ENCODE peak calls at places on chromosomes 5 and 9, in seven cellular contexts. E is PC-3, W is K562, X is H9, C is mammary epithelial cell, T is H1, N is endothelial cell of umbilical vein. A is an unnamed sample.

GRCh38 chr5:116766470-116766947 is 191.9 kb upstream of the SEMA6A start:
- DNase-seq in E (peak; percentile 32), W (peak; percentile 31), X (no peak), C (peak; percentile 98), T (no peak), N (no peak), A (no peak)

GRCh38 chr5:80406980-80407734 is 707 bp upstream of the ZFYVE16 start:
- DNase-seq in E (no peak), W (peak; percentile 30), X (no peak), C (peak; percentile 12), T (no peak), N (no peak), A (peak; percentile 22)

GRCh38 chr5:95760291-95761191 is 29.4 kb downstream of the RHOBTB3 start:
- DNase-seq in E (peak; percentile 49), W (no peak), X (no peak), C (peak; percentile 65), T (no peak), N (peak; percentile 78), A (peak; percentile 29)

GRCh38 chr9:72704688-72705375 is 183.4 kb downstream of the TMC1 start:
- DNase-seq in E (no peak), W (no peak), X (no peak), C (no peak), T (no peak), N (no peak), A (no peak)

GRCh38 chr9:72480931-72481330 is 40.5 kb upstream of the TMC1 start:
- DNase-seq in E (peak; percentile 51), W (no peak), X (no peak), C (no peak), T (no peak), N (peak; percentile 74), A (no peak)

GRCh38 chr9:24590432-24590831 is 44.7 kb upstream of the IZUMO3 start:
- DNase-seq in E (peak; percentile 37), W (no peak), X (no peak), C (peak; percentile 80), T (no peak), N (no peak), A (no peak)

GRCh38 chr9:100598641-100599145 is 20.8 kb downstream of the CAVIN4 start:
- DNase-seq in E (peak; percentile 82), W (peak; percentile 84), X (peak; percentile 98), C (peak; percentile 78), T (peak; percentile 96), N (peak; percentile 77), A (no peak)

GRCh38 chr5:135432113-135432512 is 15.0 kb downstream of the DCANP1 start:
- DNase-seq in E (no peak), W (no peak), X (peak; percentile 22), C (no peak), T (peak; percentile 34), N (no peak), A (peak; percentile 1)

GRCh38 chr9:110744753-110745522 is 76.3 kb downstream of the MUSK start:
- DNase-seq in E (peak; percentile 91), W (no peak), X (no peak), C (peak; percentile 92), T (no peak), N (peak; percentile 89), A (no peak)

GRCh38 chr5:1076406-1076805 is 35.5 kb downstream of the SLC12A7 start:
- DNase-seq in E (no peak), W (no peak), X (no peak), C (no peak), T (no peak), N (no peak), A (no peak)

GRCh38 chr5:1074816-1075554 is 36.9 kb downstream of the SLC12A7 start:
- DNase-seq in E (no peak), W (no peak), X (no peak), C (no peak), T (no peak), N (no peak), A (peak; percentile 16)

GRCh38 chr5:1075555-1075881 is 36.3 kb downstream of the SLC12A7 start:
- DNase-seq in E (no peak), W (no peak), X (no peak), C (no peak), T (no peak), N (no peak), A (no peak)

GRCh38 chr5:1077026-1077425 is 34.8 kb downstream of the SLC12A7 start:
- DNase-seq in E (no peak), W (no peak), X (no peak), C (no peak), T (no peak), N (no peak), A (no peak)

DNA sequence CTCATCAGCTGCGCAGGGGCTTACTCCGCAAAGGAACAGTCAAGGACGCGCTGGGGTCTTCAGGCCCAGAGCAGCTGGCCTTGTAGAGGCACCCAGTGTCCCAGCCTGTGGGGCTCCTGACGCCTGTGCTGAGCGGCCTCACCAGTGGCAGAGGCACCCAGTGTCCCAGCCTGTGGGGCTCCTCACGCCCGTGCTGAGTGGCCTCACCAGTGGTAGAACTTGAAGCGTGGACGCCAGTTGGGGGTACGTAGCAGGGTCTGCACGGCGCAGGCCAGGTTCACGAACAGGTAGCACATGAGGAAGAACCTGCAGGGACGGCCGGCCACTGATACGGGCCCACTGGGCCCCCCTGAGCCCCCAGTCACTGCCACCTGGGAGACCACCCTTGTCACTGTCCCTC is 35.9 kb downstream of the SLC12A7 start:
- DNase-seq in E (no peak), W (no peak), X (no peak), C (no peak), T (no peak), N (no peak), A (no peak)
- H3K9me3 ChIP-seq in E (no peaks in the 10 kb centered on the region), W (no peaks in the 10 kb centered on the region), X (no peaks in the 10 kb centered on the region), C (no peaks in the 10 kb centered on the region), T (no peaks in the 10 kb centered on the region), N (no peaks in the 10 kb centered on the region), A (no peaks in the 10 kb centered on the region)

GRCh38 chr9:114065304-114065703 is 12.8 kb downstream of the AMBP start:
- DNase-seq in E (no peak), W (no peak), X (peak; percentile 6), C (no peak), T (peak; percentile 35), N (no peak), A (no peak)
- H3K9ac ChIP-seq in E (no peak overlapping the region), W (no peak overlapping the region), X (no peak overlapping the region), C (no peak overlapping the region), T (no peak overlapping the region), N (no peak overlapping the region), A (no peak overlapping the region)

DNA sequence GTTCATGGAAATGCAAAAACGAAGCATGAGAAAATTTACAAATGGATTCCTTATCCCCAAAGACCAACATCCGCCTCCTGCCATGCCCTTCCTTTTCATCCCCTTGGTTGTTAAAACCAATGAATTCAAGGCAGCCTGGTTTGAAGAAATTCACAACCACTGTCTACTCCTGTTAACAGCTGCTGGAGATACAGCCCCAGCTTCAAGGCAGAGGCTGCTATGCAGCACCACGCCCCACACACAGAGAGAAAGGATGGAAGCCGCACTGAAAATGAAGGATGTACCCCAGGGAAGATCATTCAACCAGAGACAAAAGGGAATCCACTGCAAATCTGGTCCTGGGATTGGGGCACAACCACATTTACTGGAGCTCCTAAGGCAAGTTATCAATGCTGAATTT is 58.7 kb downstream of the DPYSL3 start:
- DNase-seq in E (no peak), W (no peak), X (no peak), C (no peak), T (no peak), N (no peak), A (no peak)
- H3K79me2 ChIP-seq in E (no peaks in the 10 kb centered on the region), W (no peaks in the 10 kb centered on the region), X (peaks cover 57% of the 10 kb centered on the region), C (no peaks in the 10 kb centered on the region), T (peaks cover 51% of the 10 kb centered on the region), N (peaks cover 24% of the 10 kb centered on the region), A (no peaks in the 10 kb centered on the region)

GRCh38 chr9:119095072-119095471 is 274.2 kb downstream of the BRINP1 start:
- DNase-seq in E (no peak), W (no peak), X (no peak), C (no peak), T (no peak), N (no peak), A (no peak)
- H3K9me3 ChIP-seq in E (no peaks in the 10 kb centered on the region), W (no peaks in the 10 kb centered on the region), X (no peaks in the 10 kb centered on the region), C (peaks cover 4% of the 10 kb centered on the region), T (no peaks in the 10 kb centered on the region), N (no peaks in the 10 kb centered on the region), A (no peaks in the 10 kb centered on the region)

GRCh38 chr9:129483467-129484324 is 137.2 kb downstream of the C9orf50 start:
- DNase-seq in E (peak; percentile 72), W (peak; percentile 57), X (no peak), C (peak; percentile 80), T (no peak), N (peak; percentile 64), A (no peak)

GRCh38 chr9:129487307-129487657 is 133.6 kb downstream of the C9orf50 start:
- DNase-seq in E (no peak), W (no peak), X (no peak), C (no peak), T (no peak), N (no peak), A (no peak)

GRCh38 chr9:129486496-129487306 is 134.2 kb downstream of the C9orf50 start:
- DNase-seq in E (no peak), W (peak; percentile 38), X (no peak), C (no peak), T (no peak), N (no peak), A (no peak)

GRCh38 chr9:129484325-129485000 is 136.4 kb downstream of the C9orf50 start:
- DNase-seq in E (no peak), W (no peak), X (no peak), C (no peak), T (no peak), N (no peak), A (no peak)

GRCh38 chr9:129485140-129485758 is 135.7 kb downstream of the C9orf50 start:
- DNase-seq in E (no peak), W (no peak), X (no peak), C (no peak), T (no peak), N (no peak), A (no peak)
- H3K9ac ChIP-seq in E (no peak overlapping the region), W (no peak overlapping the region), X (no peak overlapping the region), C (no peak overlapping the region), T (no peak overlapping the region), N (no peak overlapping the region), A (no peak overlapping the region)

DNA sequence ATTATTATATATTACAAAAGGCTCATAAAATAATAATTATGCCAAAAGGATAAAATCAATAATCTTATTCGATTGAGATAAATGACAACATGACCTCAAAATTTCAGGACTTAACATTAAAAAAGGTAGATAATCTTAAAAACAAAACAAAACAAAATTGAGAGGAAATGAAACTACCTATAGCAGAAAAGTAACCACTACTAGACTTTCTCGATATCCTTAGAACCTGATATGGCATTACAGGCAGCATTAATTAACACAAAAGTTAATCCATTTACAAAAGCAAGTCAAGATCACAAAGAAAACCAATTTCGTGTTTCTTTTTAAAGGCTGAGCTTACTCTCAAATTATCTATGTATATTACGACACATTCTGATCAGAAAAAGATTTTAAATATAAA is 29.9 kb downstream of the TMEM161B start:
- DNase-seq in E (no peak), W (no peak), X (no peak), C (no peak), T (no peak), N (no peak), A (no peak)
- H3K79me2 ChIP-seq in E (peaks cover 32% of the 10 kb centered on the region), W (peaks cover 68% of the 10 kb centered on the region), X (no peaks in the 10 kb centered on the region), C (peaks cover 47% of the 10 kb centered on the region), T (no peaks in the 10 kb centered on the region), N (peaks cover 16% of the 10 kb centered on the region), A (peaks cover 41% of the 10 kb centered on the region)